ENCODE peak calls at places on chromosomes 11 and 22, in seven cellular contexts. A, T, Q, R, I, H and C are unnamed samples.

GRCh38 chr11:131027501-131027900 is 111.2 kb upstream of the SNX19 start:
- DNase-seq in A (no peak), T (no peak), Q (no peak), R (no peak), I (no peak), H (peak; percentile 19), C (no peak)

GRCh38 chr11:12525466-12526055 is 148.2 kb downstream of the PARVA start:
- DNase-seq in A (no peak), T (no peak), Q (no peak), R (no peak), I (no peak), H (no peak), C (no peak)

GRCh38 chr11:44006882-44007495 is 40.8 kb upstream of the ACCSL start:
- DNase-seq in A (no peak), T (peak; percentile 13), Q (no peak), R (no peak), I (no peak), H (peak; percentile 44), C (no peak)

GRCh38 chr22:49569286-49570031 is 258.2 kb downstream of the BRD1 start:
- DNase-seq in A (no peak), T (no peak), Q (peak; percentile 78), R (no peak), I (no peak), H (no peak), C (peak; percentile 67)

GRCh38 chr11:68313574-68314202 is 1.3 kb downstream of the LRP5 start:
- DNase-seq in A (peak; percentile 52), T (no peak), Q (no peak), R (peak; percentile 63), I (no peak), H (peak; percentile 41), C (no peak)

GRCh38 chr11:2548596-2548995 is 103.8 kb downstream of the KCNQ1 start:
- DNase-seq in A (no peak), T (no peak), Q (peak; percentile 41), R (no peak), I (no peak), H (no peak), C (peak; percentile 5)

GRCh38 chr11:10666976-10667892 is 26.3 kb downstream of the IRAG1 start:
- DNase-seq in A (no peak), T (no peak), Q (no peak), R (no peak), I (no peak), H (peak; percentile 55), C (no peak)

GRCh38 chr11:61963282-61964057 is 4.0 kb downstream of the FTH1 start:
- DNase-seq in A (peak; percentile 72), T (no peak), Q (peak; percentile 65), R (no peak), I (no peak), H (peak; percentile 67), C (peak; percentile 61)

GRCh38 chr11:94068764-94069163 is 47.6 kb downstream of the HEPHL1 start:
- DNase-seq in A (no peak), T (no peak), Q (no peak), R (no peak), I (no peak), H (no peak), C (no peak)

GRCh38 chr22:42946551-42947198 is 68.3 kb downstream of the PACSIN2 start:
- DNase-seq in A (no peak), T (no peak), Q (no peak), R (no peak), I (no peak), H (no peak), C (no peak)

GRCh38 chr11:67256477-67256876 is 9.8 kb upstream of the GRK2 start:
- DNase-seq in A (no peak), T (no peak), Q (no peak), R (no peak), I (no peak), H (no peak), C (no peak)

GRCh38 chr11:1238767-1239595 is 16.1 kb downstream of the MUC5B start:
- DNase-seq in A (no peak), T (peak; percentile 84), Q (no peak), R (peak; percentile 87), I (no peak), H (no peak), C (no peak)

GRCh38 chr11:94732617-94733292 is 35.4 kb upstream of the AMOTL1 start:
- DNase-seq in A (peak; percentile 69), T (no peak), Q (no peak), R (no peak), I (no peak), H (peak; percentile 97), C (no peak)

GRCh38 chr11:1825039-1825740 is 9.6 kb upstream of the SYT8 start:
- DNase-seq in A (no peak), T (peak; percentile 58), Q (peak; percentile 87), R (peak; percentile 96), I (peak; percentile 79), H (peak; percentile 46), C (peak; percentile 93)

GRCh38 chr22:40567626-40568328 is 68.7 kb downstream of the MRTFA start:
- DNase-seq in A (no peak), T (no peak), Q (no peak), R (no peak), I (no peak), H (no peak), C (no peak)

GRCh38 chr11:124538019-124538418 is 5.4 kb downstream of the OR8B12 start:
- DNase-seq in A (no peak), T (no peak), Q (no peak), R (no peak), I (no peak), H (peak; percentile 76), C (no peak)

GRCh38 chr11:70085815-70086769 is 8.0 kb downstream of the ANO1 start:
- DNase-seq in A (no peak), T (no peak), Q (no peak), R (peak; percentile 68), I (no peak), H (no peak), C (no peak)

GRCh38 chr11:70084046-70084984 is 6.2 kb downstream of the ANO1 start:
- DNase-seq in A (no peak), T (no peak), Q (no peak), R (no peak), I (no peak), H (no peak), C (peak; percentile 58)

GRCh38 chr11:70088735-70089250 is 10.7 kb downstream of the ANO1 start:
- DNase-seq in A (no peak), T (no peak), Q (no peak), R (no peak), I (no peak), H (no peak), C (no peak)

GRCh38 chr11:70089631-70090030 is 11.5 kb downstream of the ANO1 start:
- DNase-seq in A (no peak), T (no peak), Q (no peak), R (no peak), I (no peak), H (no peak), C (no peak)

DNA sequence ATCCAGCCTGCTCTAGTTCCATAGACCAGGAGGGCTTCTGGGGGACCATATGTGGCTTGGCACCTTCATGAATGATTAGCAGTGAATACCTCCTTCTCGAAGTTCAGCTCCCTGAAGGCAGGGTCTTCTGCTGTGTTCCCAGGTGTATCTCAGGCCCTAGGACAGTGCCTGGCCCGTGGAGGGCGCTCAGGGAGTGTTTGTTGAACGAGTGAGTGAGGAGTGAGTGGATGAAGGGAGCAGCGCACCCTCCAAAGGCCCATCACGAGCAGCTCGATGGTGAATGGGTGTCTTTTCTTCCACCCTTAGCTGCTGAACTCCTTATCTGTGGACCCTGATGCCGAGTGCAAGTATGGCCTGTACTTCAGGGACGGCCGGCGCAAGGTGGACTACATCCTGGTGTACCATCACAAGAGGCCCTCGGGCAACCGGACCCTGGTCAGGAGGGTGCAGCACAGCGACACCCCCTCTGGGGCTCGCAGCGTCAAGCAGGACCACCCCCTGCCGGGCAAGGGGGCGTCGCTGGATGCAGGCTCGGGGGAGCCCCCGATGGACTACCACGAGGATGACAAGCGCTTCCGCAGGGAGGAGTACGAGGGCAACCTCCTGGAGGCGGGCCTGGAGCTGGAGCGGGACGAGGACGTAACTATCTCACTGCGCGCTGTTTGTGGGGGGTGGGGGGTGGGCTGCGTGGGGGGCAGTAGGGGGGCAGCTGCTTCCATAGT is 9.5 kb downstream of the ANO1 start:
- DNase-seq in A (no peak), T (no peak), Q (no peak), R (no peak), I (no peak), H (no peak), C (peak; percentile 76)
- TF ChIP-seq CTCF in A (no peak), T (no peak), Q (no peak), R (no peak), I (no peak), H (no peak), C (no peak)

GRCh38 chr11:113249491-113249763 is 65.0 kb upstream of the TTC12 start:
- DNase-seq in A (no peak), T (no peak), Q (no peak), R (peak; percentile 25), I (peak; percentile 2), H (peak; percentile 21), C (no peak)
- TF ChIP-seq CTCF in A (peak; percentile 45), T (no peak), Q (no peak), R (peak; percentile 62), I (no peak), H (peak; percentile 46), C (no peak)

DNA sequence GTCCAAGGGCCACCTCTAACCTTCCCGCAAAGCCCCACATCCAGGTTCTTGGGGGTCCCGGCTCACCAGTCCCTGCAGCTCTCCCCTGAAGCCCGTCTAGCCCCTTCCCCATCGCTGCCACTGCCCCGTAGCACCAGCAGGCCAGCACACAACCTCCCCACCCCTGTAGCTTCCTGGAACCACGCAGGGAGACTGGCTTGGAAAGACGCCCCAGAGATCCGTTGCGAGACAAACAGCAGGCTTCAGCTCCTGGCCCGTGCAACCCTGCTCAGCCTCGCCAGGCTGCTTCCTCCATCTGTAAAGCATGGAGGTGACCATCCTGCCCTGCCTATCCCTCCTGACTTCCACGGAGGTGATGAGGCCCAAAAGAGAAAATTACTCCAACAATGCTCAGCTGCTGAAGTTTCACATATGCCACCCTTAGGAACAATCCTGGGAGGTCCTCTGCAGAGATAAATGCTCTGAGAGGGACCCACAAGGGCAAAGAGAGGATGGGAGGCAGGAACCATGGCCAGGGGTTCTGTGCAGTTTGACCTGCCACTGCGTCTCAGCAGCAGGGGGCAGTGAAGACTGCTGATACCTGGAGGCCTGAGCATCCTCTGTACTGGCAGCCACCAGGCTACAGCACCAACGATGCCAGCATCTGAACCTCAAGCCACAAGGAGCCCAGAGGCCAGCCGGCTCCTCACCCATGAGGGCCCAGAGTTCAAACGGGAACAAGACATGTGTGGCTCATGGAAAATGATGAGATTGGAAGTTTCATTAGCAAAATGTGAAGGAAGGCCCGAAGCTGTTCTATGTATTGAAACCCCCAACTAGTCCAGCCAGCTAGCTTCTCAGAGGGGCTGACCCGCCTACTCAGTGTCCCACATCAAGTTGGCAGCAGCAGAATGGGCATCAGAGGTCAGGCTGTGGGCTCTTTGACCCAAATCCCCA is 16.1 kb downstream of the DGCR2 start:
- DNase-seq in A (no peak), T (no peak), Q (no peak), R (no peak), I (no peak), H (no peak), C (no peak)
- TF ChIP-seq CTCF in A (peak; percentile 4), T (no peak), Q (no peak), R (peak; percentile 21), I (peak; percentile 24), H (peak; percentile 31), C (no peak)

GRCh38 chr11:7571640-7572000 is 57.8 kb downstream of the PPFIBP2 start:
- DNase-seq in A (no peak), T (peak; percentile 88), Q (no peak), R (peak; percentile 86), I (peak; percentile 88), H (peak; percentile 75), C (no peak)
- TF ChIP-seq CTCF in A (peak; percentile 100), T (peak; percentile 91), Q (peak; percentile 42), R (peak; percentile 95), I (peak; percentile 96), H (peak; percentile 99), C (peak; percentile 84)